ENCODE peak calls at places on chromosomes 13 and 19, in ten cellular contexts. F, H, U, Y, C, V, S, E, X and O are unnamed samples.
A peak's percentile ranks its signal among the peaks of the same experiment; 100 is the strongest.

GRCh38 chr19:52735734-52736133 is 890 bp upstream of the ZNF611 start:
- DNase-seq in F (no peak), H (no peak), U (no peak), Y (peak; percentile 62), C (peak; percentile 78), V (peak; percentile 20), S (no peak), E (no peak), X (peak; percentile 68), O (peak; percentile 27)

GRCh38 chr19:37413243-37414084 is 42.6 kb downstream of the ZNF527 start:
- DNase-seq in F (no peak), H (peak; percentile 36), U (no peak), Y (peak; percentile 34), C (no peak), V (peak; percentile 10), S (peak; percentile 12), E (no peak), X (no peak), O (no peak)

GRCh38 chr13:48653074-48654054 is at the start of gene CYSLTR2:
- DNase-seq in F (peak; percentile 13), H (peak; percentile 2), U (peak; percentile 53), Y (peak; percentile 62), C (no peak), V (peak; percentile 61), S (peak; percentile 55), E (peak; percentile 55), X (no peak), O (no peak)

GRCh38 chr13:49567501-49567900 is 17.9 kb downstream of the RCBTB1 start:
- DNase-seq in F (no peak), H (no peak), U (no peak), Y (no peak), C (no peak), V (no peak), S (no peak), E (no peak), X (no peak), O (no peak)

GRCh38 chr13:30355405-30355741 is 48.0 kb upstream of the KATNAL1 start:
- DNase-seq in F (no peak), H (no peak), U (peak; percentile 68), Y (no peak), C (no peak), V (no peak), S (no peak), E (no peak), X (no peak), O (no peak)

GRCh38 chr13:110866491-110867170 is 48.2 kb downstream of the ANKRD10 start:
- DNase-seq in F (no peak), H (no peak), U (no peak), Y (no peak), C (no peak), V (no peak), S (no peak), E (no peak), X (no peak), O (no peak)

GRCh38 chr13:50094615-50095293 is 79.5 kb downstream of the KCNRG start:
- DNase-seq in F (peak; percentile 29), H (no peak), U (no peak), Y (peak; percentile 62), C (no peak), V (no peak), S (no peak), E (no peak), X (no peak), O (peak; percentile 72)

GRCh38 chr13:102852556-102852955 is 6.7 kb downstream of the ERCC5 start:
- DNase-seq in F (no peak), H (no peak), U (no peak), Y (peak; percentile 31), C (no peak), V (peak; percentile 68), S (no peak), E (no peak), X (no peak), O (no peak)

GRCh38 chr13:98972627-98973026 is 5.2 kb downstream of the DOCK9 start:
- DNase-seq in F (peak; percentile 49), H (no peak), U (no peak), Y (peak; percentile 64), C (no peak), V (peak; percentile 62), S (no peak), E (no peak), X (no peak), O (peak; percentile 69)

GRCh38 chr19:35240322-35240721 is 8.5 kb upstream of the LSR start:
- DNase-seq in F (no peak), H (no peak), U (no peak), Y (no peak), C (no peak), V (no peak), S (no peak), E (peak; percentile 21), X (peak; percentile 11), O (no peak)

GRCh38 chr13:23506071-23506820 is 64.0 kb upstream of the TNFRSF19 start:
- DNase-seq in F (peak; percentile 39), H (no peak), U (no peak), Y (peak; percentile 16), C (no peak), V (peak; percentile 27), S (peak; percentile 65), E (no peak), X (no peak), O (no peak)

GRCh38 chr13:24269803-24270202 is 39.6 kb upstream of the C1QTNF9 start:
- DNase-seq in F (peak; percentile 60), H (no peak), U (no peak), Y (peak; percentile 9), C (no peak), V (no peak), S (peak; percentile 21), E (no peak), X (no peak), O (peak; percentile 7)

GRCh38 chr13:75661443-75661842 is 25.3 kb downstream of the LMO7 start:
- DNase-seq in F (no peak), H (no peak), U (no peak), Y (no peak), C (no peak), V (no peak), S (no peak), E (no peak), X (no peak), O (no peak)

GRCh38 chr13:93037780-93038179 is 188.8 kb upstream of the GPC6 start:
- DNase-seq in F (no peak), H (no peak), U (no peak), Y (no peak), C (no peak), V (no peak), S (no peak), E (no peak), X (no peak), O (no peak)

GRCh38 chr13:101838305-101838835 is 385.9 kb downstream of the ITGBL1 start:
- DNase-seq in F (peak; percentile 1), H (no peak), U (no peak), Y (peak; percentile 11), C (no peak), V (no peak), S (peak; percentile 58), E (no peak), X (no peak), O (no peak)

GRCh38 chr13:93775507-93776108 is 549.0 kb downstream of the GPC6 start:
- DNase-seq in F (peak; percentile 85), H (no peak), U (no peak), Y (peak; percentile 79), C (no peak), V (peak; percentile 67), S (peak; percentile 66), E (no peak), X (no peak), O (peak; percentile 9)

GRCh38 chr13:34943675-34944634 is 1.9 kb downstream of the NBEA start:
- DNase-seq in F (no peak), H (no peak), U (peak; percentile 53), Y (no peak), C (no peak), V (no peak), S (no peak), E (no peak), X (no peak), O (no peak)

DNA sequence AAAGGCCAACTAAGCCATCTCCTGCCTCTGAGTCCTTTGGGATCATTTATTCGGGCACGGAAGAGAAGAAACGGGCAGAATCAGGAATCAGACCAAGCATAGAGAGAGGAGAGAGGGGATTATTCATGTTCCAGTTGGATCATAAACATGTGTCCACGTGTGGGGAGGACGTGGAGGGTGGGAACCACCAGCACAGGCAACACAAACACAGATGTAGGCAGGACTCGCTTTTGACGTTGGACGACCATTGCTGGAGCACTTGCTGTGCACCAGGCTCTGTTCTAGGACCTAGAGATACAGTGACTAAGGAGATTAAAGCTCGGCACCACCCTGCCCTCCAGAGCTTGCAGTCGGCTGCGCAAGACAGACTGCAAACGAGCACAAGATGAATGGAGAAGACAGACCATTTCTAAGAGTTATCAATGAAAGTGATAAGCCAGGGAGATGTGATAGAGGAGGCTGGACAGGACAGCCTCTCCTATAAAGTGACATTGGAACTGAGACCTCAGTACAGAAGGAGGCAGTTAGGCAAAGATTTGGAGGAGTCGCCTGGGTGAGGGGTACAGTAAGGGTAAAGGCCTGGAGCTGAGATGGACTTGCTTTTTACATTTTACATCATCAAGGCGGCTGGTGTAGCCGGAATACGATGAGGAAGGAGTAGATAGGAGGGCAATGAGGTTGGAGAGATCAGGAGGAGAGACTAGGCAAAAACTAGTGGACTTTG is 716 bp downstream of the SH2D3A start:
- DNase-seq in F (no peak), H (peak; percentile 53), U (no peak), Y (no peak), C (no peak), V (no peak), S (no peak), E (no peak), X (no peak), O (peak; percentile 59)
- H3K4me3 ChIP-seq in F (no peak overlapping the region), H (peak overlapping the region; percentile 60), U (peak overlapping the region; percentile 76), Y (no peak overlapping the region), C (peak overlapping the region; percentile 41), V (no peak overlapping the region), S (no peak overlapping the region), E (peak overlapping the region; percentile 38), X (peak overlapping the region; percentile 40), O (peak overlapping the region; percentile 74)

GRCh38 chr13:47291116-47291656 is 394.3 kb upstream of the HTR2A start:
- DNase-seq in F (no peak), H (no peak), U (no peak), Y (no peak), C (no peak), V (no peak), S (no peak), E (no peak), X (no peak), O (peak; percentile 18)
- TF ChIP-seq CTCF in F (no peak), H (no peak), U (no peak), Y (no peak), C (no peak), V (no peak), S (no peak), E (no peak), X (no peak), O (no peak)

GRCh38 chr13:112859128-112859816 is 109.7 kb upstream of the MCF2L start:
- DNase-seq in F (no peak), H (no peak), U (no peak), Y (no peak), C (no peak), V (no peak), S (no peak), E (no peak), X (no peak), O (no peak)
- H3K4me3 ChIP-seq in F (no peak overlapping the region), H (no peak overlapping the region), U (no peak overlapping the region), Y (no peak overlapping the region), C (no peak overlapping the region), V (no peak overlapping the region), S (no peak overlapping the region), E (no peak overlapping the region), X (no peak overlapping the region), O (no peak overlapping the region)

DNA sequence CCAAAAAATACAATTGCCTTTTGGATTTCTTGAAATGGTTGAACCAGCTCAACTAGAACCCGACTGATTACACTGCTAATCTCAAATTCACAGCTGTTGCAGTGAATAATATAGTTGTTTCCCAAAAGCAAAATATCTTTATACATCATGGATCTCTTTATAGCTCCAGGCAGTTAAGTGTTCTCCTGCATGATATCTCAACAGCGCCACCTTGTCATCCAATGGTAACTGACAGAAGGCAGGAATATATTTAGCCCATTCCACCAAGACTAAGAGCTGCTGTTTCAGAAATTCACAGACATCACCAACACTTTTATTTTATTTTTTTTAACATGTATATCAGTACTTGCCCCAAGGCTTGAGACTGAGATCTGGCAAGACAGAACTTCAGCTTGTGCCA is 1141.0 kb upstream of the PRR20A start:
- DNase-seq in F (no peak), H (no peak), U (no peak), Y (no peak), C (no peak), V (no peak), S (no peak), E (no peak), X (no peak), O (no peak)
- TF ChIP-seq CTCF in F (no peak), H (no peak), U (no peak), Y (no peak), C (no peak), V (no peak), S (no peak), E (no peak), X (no peak), O (no peak)